ENCODE peak calls at places on chromosomes 12 and 14, in six cellular contexts. F is OCI-LY7, Q is tibial artery, R is Panc1, X is hepatocyte, K is astrocyte of the cerebellum. Z is an unnamed sample.

GRCh38 chr14:68395585-68395984 is 397.3 kb downstream of the ZFP36L1 start:
- DNase-seq in X (no peak), K (no peak), F (no peak), Q (peak), R (no peak), Z (peak)

GRCh38 chr12:99722690-99723486 is 75.3 kb downstream of the GARIN6 start:
- DNase-seq in K (no peak), X (no peak), Q (no peak), R (no peak), F (no peak), Z (no peak)

GRCh38 chr14:105309371-105309770 is 5.2 kb upstream of the PACS2 start:
- DNase-seq in K (no peak), F (no peak), X (no peak), R (no peak), Q (no peak), Z (no peak)

GRCh38 chr14:57089901-57090300 is 178.8 kb downstream of the EXOC5 start:
- DNase-seq in R (no peak), K (no peak), Q (no peak), F (no peak), X (no peak), Z (no peak)

GRCh38 chr12:120007272-120007671 is 18.2 kb downstream of the BICDL1 start:
- DNase-seq in K (no peak), Q (no peak), X (no peak), F (peak), R (no peak), Z (no peak)

GRCh38 chr12:47303207-47303606 is 223.4 kb upstream of the AMIGO2 start:
- DNase-seq in K (no peak), F (no peak), Q (no peak), R (no peak), X (no peak), Z (no peak)

GRCh38 chr12:118373628-118374027 is 921 bp upstream of the TAOK3 start:
- DNase-seq in Q (no peak), X (no peak), F (no peak), R (no peak), K (no peak), Z (no peak)

GRCh38 chr12:132940071-132940719 is 15.9 kb downstream of the ZNF605 start:
- DNase-seq in F (no peak), X (no peak), K (no peak), R (no peak), Q (no peak), Z (no peak)

GRCh38 chr12:39178837-39179236 is 264.1 kb downstream of the KIF21A start:
- DNase-seq in Q (no peak), X (no peak), R (no peak), F (no peak), K (no peak), Z (no peak)

GRCh38 chr14:61258985-61259384 is 22.2 kb downstream of the TMEM30B start:
- DNase-seq in F (no peak), X (peak), Q (no peak), R (no peak), K (no peak), Z (no peak)

GRCh38 chr14:81849714-81850113 is 316.1 kb upstream of the SEL1L start:
- DNase-seq in R (no peak), K (no peak), Q (no peak), X (no peak), F (peak), Z (no peak)

GRCh38 chr14:55120466-55121144 is 8.4 kb upstream of the LGALS3 start:
- DNase-seq in Q (no peak), X (no peak), K (no peak), R (no peak), F (no peak), Z (no peak)

GRCh38 chr14:104314251-104314941 is 176.0 kb downstream of the KIF26A start:
- DNase-seq in F (no peak), Q (no peak), R (no peak), K (no peak), X (no peak), Z (no peak)

GRCh38 chr12:3034067-3034750 is 43.0 kb upstream of the TSPAN9 start:
- DNase-seq in X (peak), R (no peak), Q (peak), F (peak), K (peak), Z (peak)

GRCh38 chr14:69247691-69248440 is 12.1 kb upstream of the GALNT16 start:
- DNase-seq in K (peak), Q (peak), X (no peak), R (no peak), F (peak), Z (peak)

GRCh38 chr14:84785997-84786396 is 743.9 kb upstream of the FLRT2 start:
- DNase-seq in Q (no peak), X (no peak), F (no peak), K (no peak), R (no peak), Z (no peak)

GRCh38 chr14:78253986-78254385 is 83.8 kb downstream of the NRXN3 start:
- DNase-seq in X (no peak), Q (no peak), R (no peak), K (peak), F (no peak), Z (peak)

GRCh38 chr12:69951108-69951507 is 126.1 kb downstream of the MYRFL start:
- DNase-seq in K (no peak), Q (no peak), X (no peak), F (no peak), R (no peak), Z (no peak)

GRCh38 chr14:99125616-99126431 is 146.2 kb downstream of the BCL11B start:
- DNase-seq in K (no peak), X (no peak), F (no peak), R (no peak), Q (no peak), Z (no peak)

GRCh38 chr14:75279739-75280447 is 1.3 kb downstream of the FOS start:
- DNase-seq in Q (no peak), K (no peak), F (no peak), R (no peak), X (peak), Z (no peak)

GRCh38 chr12:92030618-92031017 is 115.0 kb downstream of the BTG1 start:
- DNase-seq in R (no peak), F (peak), X (peak), K (no peak), Q (peak), Z (peak)

GRCh38 chr14:104093366-104094055 is 8.0 kb downstream of the ASPG start:
- DNase-seq in F (no peak), R (no peak), Q (no peak), K (no peak), X (no peak), Z (no peak)

GRCh38 chr14:91554535-91555332 is 44.6 kb upstream of the PPP4R3A start:
- DNase-seq in R (no peak), X (peak), K (no peak), F (no peak), Q (no peak), Z (no peak)

GRCh38 chr14:55921516-55921915 is 196.7 kb upstream of the PELI2 start:
- DNase-seq in X (no peak), K (no peak), R (no peak), F (no peak), Q (no peak), Z (no peak)

GRCh38 chr12:32230607-32230982 is 123.9 kb downstream of the BICD1 start:
- DNase-seq in R (no peak), K (no peak), Q (no peak), X (no peak), F (peak), Z (no peak)

GRCh38 chr12:88111074-88111652 is 30.7 kb downstream of the CEP290 start:
- DNase-seq in F (peak), R (peak), X (peak), Q (no peak), K (peak), Z (no peak)

GRCh38 chr14:81472096-81472800 is 61.4 kb downstream of the SEL1L start:
- DNase-seq in F (peak), Q (no peak), R (no peak), X (no peak), K (no peak), Z (no peak)

GRCh38 chr12:92769124-92769901 is 66.5 kb downstream of the PLEKHG7 start:
- DNase-seq in R (no peak), K (no peak), X (no peak), F (peak), Q (no peak), Z (no peak)

GRCh38 chr12:127761880-127762279 is 505.1 kb upstream of the TMEM132C start:
- DNase-seq in F (no peak), Q (no peak), R (no peak), X (no peak), K (no peak), Z (no peak)

GRCh38 chr12:68358532-68359485 is 26.6 kb upstream of the MDM1 start:
- DNase-seq in Q (peak), X (peak), F (peak), R (peak), K (peak), Z (peak)

GRCh38 chr14:103537175-103537990 is 8.4 kb downstream of the TRMT61A start:
- DNase-seq in K (no peak), R (no peak), X (no peak), F (no peak), Q (no peak), Z (no peak)

GRCh38 chr12:51118706-51119105 is 35.3 kb upstream of the CSRNP2 start:
- DNase-seq in K (peak), F (no peak), R (peak), X (peak), Q (no peak), Z (no peak)

GRCh38 chr12:15631007-15631715 is 158.0 kb downstream of the EPS8 start:
- DNase-seq in K (no peak), F (no peak), X (no peak), Q (no peak), R (no peak), Z (no peak)

GRCh38 chr12:19186722-19187661 is 57.5 kb downstream of the PLEKHA5 start:
- DNase-seq in F (peak), X (peak), R (peak), Q (no peak), K (peak), Z (no peak)

GRCh38 chr12:54052745-54053624 is 650 bp upstream of the HOXC4 start:
- DNase-seq in K (no peak), R (no peak), Q (no peak), X (peak), F (peak), Z (no peak)

GRCh38 chr12:127293507-127294310 is 973.3 kb upstream of the TMEM132C start:
- DNase-seq in R (no peak), K (peak), X (peak), F (peak), Q (peak), Z (peak)

GRCh38 chr14:82441270-82441669 is 907.6 kb upstream of the SEL1L start:
- DNase-seq in X (no peak), F (no peak), K (no peak), R (no peak), Q (no peak), Z (no peak)

GRCh38 chr14:53807580-53807979 is 149.0 kb downstream of the BMP4 start:
- DNase-seq in F (no peak), Q (peak), K (no peak), X (no peak), R (no peak), Z (no peak)

GRCh38 chr12:14723763-14724162 is 27.4 kb upstream of the GUCY2C start:
- DNase-seq in K (peak), Q (peak), X (peak), R (no peak), F (peak), Z (no peak)

GRCh38 chr12:48979602-48980388 is 1.7 kb downstream of the WNT1 start:
- DNase-seq in F (no peak), X (no peak), R (no peak), K (no peak), Q (no peak), Z (no peak)
- H3K4me3 ChIP-seq in F (no peak), X (peak), R (no peak), K (no peak), Q (peak), Z (peak)

GRCh38 chr14:97527993-97528392 is 730.8 kb downstream of the VRK1 start:
- DNase-seq in K (no peak), R (no peak), X (no peak), Q (no peak), F (no peak), Z (no peak)
- H3K4me3 ChIP-seq in K (no peak), R (no peak), X (no peak), Q (no peak), F (no peak), Z (no peak)

GRCh38 chr12:123075092-123075491 is 75.8 kb downstream of the PITPNM2 start:
- DNase-seq in R (no peak), F (no peak), X (no peak), Q (no peak), K (no peak), Z (no peak)

GRCh38 chr12:123077298-123078113 is 73.4 kb downstream of the PITPNM2 start:
- DNase-seq in Q (no peak), X (no peak), R (no peak), K (no peak), F (no peak), Z (no peak)

GRCh38 chr12:123073962-123074801 is 76.7 kb downstream of the PITPNM2 start:
- DNase-seq in X (no peak), R (no peak), F (no peak), K (no peak), Q (no peak), Z (no peak)

GRCh38 chr12:123076604-123077297 is 74.1 kb downstream of the PITPNM2 start:
- DNase-seq in K (no peak), Q (no peak), X (no peak), R (no peak), F (no peak), Z (no peak)

GRCh38 chr12:123075591-123076171 is 75.2 kb downstream of the PITPNM2 start:
- DNase-seq in F (peak), Q (no peak), R (no peak), X (peak), K (no peak), Z (no peak)
- H3K4me3 ChIP-seq in F (no peak), Q (no peak), R (no peak), X (no peak), K (no peak), Z (no peak)

DNA sequence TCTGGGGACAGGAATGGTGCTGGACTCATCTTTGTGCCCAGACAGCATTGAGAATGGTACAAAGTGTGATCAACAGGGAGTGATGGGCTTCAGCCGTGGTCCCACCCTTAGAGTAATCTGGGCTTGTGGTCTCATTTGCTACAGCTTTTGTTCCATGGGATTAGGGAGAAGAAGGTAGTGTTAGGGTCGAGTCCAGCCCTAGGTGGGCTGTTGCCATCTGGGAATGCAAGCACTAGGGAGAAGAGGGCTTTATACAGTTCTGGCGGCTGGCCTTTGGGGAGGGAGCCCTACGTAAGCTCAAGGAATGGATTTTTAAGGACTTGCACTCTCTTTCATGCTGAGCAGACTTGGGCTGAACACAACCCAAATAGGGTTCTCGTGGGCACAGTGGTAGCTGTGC is 4.9 kb downstream of the PLEKHG3 start:
- DNase-seq in Q (peak), F (no peak), K (no peak), X (no peak), R (no peak), Z (no peak)
- H3K4me3 ChIP-seq in Q (peak), F (no peak), K (no peak), X (no peak), R (no peak), Z (no peak)

DNA sequence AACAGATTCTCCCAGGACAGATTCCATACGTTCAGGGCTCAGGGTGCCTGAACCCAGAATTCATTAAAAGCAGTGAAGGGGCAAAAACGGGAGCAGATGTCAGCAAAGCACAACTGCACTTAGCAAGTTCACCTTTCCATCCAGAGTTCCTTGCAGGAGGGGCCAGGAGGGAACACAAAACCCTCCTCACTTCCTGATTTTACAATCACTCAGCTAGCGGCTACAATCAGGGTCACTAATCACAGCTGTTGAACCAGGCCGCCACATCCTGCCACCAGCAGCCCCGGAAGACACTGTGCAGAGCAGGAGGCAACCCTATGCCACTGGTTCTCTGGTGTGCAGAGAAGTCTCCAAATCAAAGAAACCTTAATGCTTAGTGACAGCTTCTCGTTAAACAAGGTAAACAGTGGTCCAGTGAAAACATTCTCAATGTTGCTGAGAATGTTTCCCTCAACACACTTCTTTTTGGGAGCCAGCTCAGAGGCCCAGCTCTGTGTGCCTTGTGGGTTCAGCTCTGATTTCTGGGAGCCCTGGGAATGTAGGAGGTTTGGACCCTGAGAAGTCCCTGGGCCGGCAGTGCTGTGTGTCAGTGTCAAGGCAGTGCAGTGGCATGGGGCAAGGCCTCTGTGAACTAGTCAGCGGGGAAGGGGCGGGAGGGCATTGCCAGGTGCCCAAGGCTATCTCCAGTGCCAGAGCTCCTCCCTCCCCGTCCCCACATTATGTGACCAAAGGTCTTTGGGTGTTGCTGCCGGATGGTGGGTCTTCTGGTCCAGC is 54.5 kb downstream of the VCPKMT start:
- DNase-seq in F (peak), K (no peak), X (peak), Q (no peak), R (no peak), Z (no peak)
- H3K4me3 ChIP-seq in F (peak), K (no peak), X (no peak), Q (no peak), R (no peak), Z (no peak)

GRCh38 chr14:77039285-77040058 is 11.0 kb upstream of the IRF2BPL start:
- DNase-seq in R (no peak), X (peak), K (peak), Q (peak), F (peak), Z (no peak)

GRCh38 chr14:77035267-77035666 is 6.8 kb upstream of the IRF2BPL start:
- DNase-seq in F (no peak), X (no peak), K (no peak), Q (no peak), R (no peak), Z (no peak)

GRCh38 chr14:77037886-77038511 is 9.5 kb upstream of the IRF2BPL start:
- DNase-seq in K (no peak), Q (peak), R (no peak), X (no peak), F (no peak), Z (no peak)

GRCh38 chr14:77036484-77037337 is 8.2 kb upstream of the IRF2BPL start:
- DNase-seq in Q (no peak), X (no peak), K (no peak), F (peak), R (no peak), Z (no peak)

DNA sequence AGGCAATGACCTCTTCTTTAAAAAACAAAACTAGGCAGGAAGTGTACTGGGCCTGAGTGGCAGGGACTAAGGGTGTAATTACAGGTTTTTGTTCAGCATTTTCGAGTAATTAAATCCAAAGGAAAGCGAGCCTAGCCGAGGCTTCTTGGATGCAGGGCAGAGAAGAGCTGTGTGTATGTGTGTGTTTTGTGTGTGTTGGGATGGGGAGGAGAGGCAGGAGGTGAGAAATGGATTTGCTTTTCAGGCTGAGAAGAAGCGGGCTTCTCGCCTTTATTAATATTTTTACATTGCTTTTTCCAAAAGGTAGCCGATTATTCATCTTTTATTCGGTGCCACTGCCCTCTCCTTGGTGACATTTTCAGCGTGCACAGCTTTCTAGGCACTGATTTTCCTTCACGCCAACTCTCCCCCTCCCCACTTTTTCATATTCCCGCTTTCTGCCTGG is 8.9 kb upstream of the IRF2BPL start:
- DNase-seq in Q (no peak), R (no peak), K (no peak), X (no peak), F (no peak), Z (no peak)
- H3K4me3 ChIP-seq in Q (no peak), R (no peak), K (no peak), X (no peak), F (no peak), Z (no peak)

GRCh38 chr14:33229269-33229924 is 290.7 kb downstream of the NPAS3 start:
- DNase-seq in Q (no peak), X (peak), K (no peak), R (no peak), F (no peak), Z (peak)

DNA sequence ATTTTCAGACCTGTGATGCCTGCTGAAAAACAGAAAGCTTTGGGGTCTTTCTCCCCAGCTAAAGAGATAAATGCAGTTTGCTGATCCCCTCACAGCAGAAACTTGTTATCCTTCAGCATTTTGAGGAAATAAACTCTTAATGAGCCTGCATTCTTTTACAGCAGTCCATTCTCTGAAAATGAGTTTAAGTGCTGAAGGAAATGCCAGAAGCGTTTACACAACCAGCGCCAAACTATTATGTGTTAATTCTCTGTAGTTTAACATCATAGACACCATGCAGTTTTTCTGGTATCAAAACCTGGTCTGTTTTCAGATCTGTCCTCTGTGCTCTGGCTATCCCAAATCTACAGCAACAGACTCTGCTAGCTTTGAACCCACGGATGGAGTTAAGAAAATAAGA is 291.3 kb downstream of the NPAS3 start:
- DNase-seq in K (no peak), X (no peak), R (no peak), F (no peak), Q (no peak), Z (no peak)
- H3K4me3 ChIP-seq in K (no peak), X (no peak), R (no peak), F (no peak), Q (no peak), Z (no peak)